ENCODE peak calls at places on chromosomes 16 and 17, in six cellular contexts. B is dorsolateral prefrontal cortex, I is AG10803, J is OCI-LY7, H is adrenal gland, K is hepatocyte. V is an unnamed sample.
A peak's percentile ranks its signal among the peaks of the same experiment; 100 is the strongest.

GRCh38 chr17:15231851-15232516 is 33.1 kb downstream of the PMP22 start:
- DNase-seq in B (peak; percentile 77), I (no peak), J (no peak), H (no peak), K (no peak), V (no peak)

GRCh38 chr16:19432429-19432828 is 14.7 kb downstream of the TMC5 start:
- DNase-seq in B (no peak), I (no peak), J (no peak), H (no peak), K (peak; percentile 72), V (no peak)

GRCh38 chr17:83180996-83181481 is 101.6 kb downstream of the METRNL start:
- DNase-seq in B (no peak), I (no peak), J (peak; percentile 35), H (no peak), K (peak; percentile 2), V (no peak)

GRCh38 chr17:3879181-3879580 is 13.7 kb downstream of the CAMKK1 start:
- DNase-seq in B (peak; percentile 62), I (peak; percentile 82), J (no peak), H (peak; percentile 52), K (peak; percentile 70), V (no peak)

GRCh38 chr16:79639576-79640311 is 39.2 kb upstream of the MAF start:
- DNase-seq in B (no peak), I (no peak), J (no peak), H (no peak), K (peak; percentile 68), V (no peak)

GRCh38 chr16:85316944-85317343 is 204.7 kb upstream of the CIBAR2 start:
- DNase-seq in B (no peak), I (no peak), J (no peak), H (no peak), K (no peak), V (no peak)

GRCh38 chr16:9033125-9033830 is 58.2 kb upstream of the HAPSTR1 start:
- DNase-seq in B (peak; percentile 43), I (peak; percentile 75), J (peak; percentile 41), H (peak; percentile 48), K (peak; percentile 70), V (no peak)

GRCh38 chr16:30997887-30998711 is 12.3 kb downstream of the STX1B start:
- DNase-seq in B (peak; percentile 47), I (peak; percentile 82), J (no peak), H (peak; percentile 72), K (peak; percentile 66), V (no peak)

GRCh38 chr17:41185001-41185400 is 290 bp upstream of the KRTAP4-1 start:
- DNase-seq in B (no peak), I (no peak), J (no peak), H (no peak), K (no peak), V (no peak)

GRCh38 chr17:78951967-78952551 is 26.9 kb upstream of the TIMP2 start:
- DNase-seq in B (no peak), I (peak; percentile 16), J (no peak), H (no peak), K (peak; percentile 74), V (no peak)

GRCh38 chr16:11257131-11257938 is 1.3 kb upstream of the SOCS1 start:
- DNase-seq in B (peak; percentile 67), I (peak; percentile 78), J (peak; percentile 74), H (peak; percentile 86), K (peak; percentile 89), V (no peak)

GRCh38 chr16:78727536-78727935 is 628.1 kb downstream of the WWOX start:
- DNase-seq in B (no peak), I (no peak), J (no peak), H (no peak), K (peak; percentile 32), V (no peak)

GRCh38 chr16:23464196-23464595 is 11.2 kb upstream of the COG7 start:
- DNase-seq in B (peak; percentile 20), I (no peak), J (no peak), H (no peak), K (no peak), V (no peak)

GRCh38 chr16:84986102-84986501 is 25.2 kb downstream of the ZDHHC7 start:
- DNase-seq in B (peak; percentile 53), I (no peak), J (no peak), H (no peak), K (no peak), V (no peak)

GRCh38 chr17:47739150-47739549 is 6.1 kb downstream of the TBX21 start:
- DNase-seq in B (no peak), I (no peak), J (no peak), H (no peak), K (no peak), V (no peak)

DNA sequence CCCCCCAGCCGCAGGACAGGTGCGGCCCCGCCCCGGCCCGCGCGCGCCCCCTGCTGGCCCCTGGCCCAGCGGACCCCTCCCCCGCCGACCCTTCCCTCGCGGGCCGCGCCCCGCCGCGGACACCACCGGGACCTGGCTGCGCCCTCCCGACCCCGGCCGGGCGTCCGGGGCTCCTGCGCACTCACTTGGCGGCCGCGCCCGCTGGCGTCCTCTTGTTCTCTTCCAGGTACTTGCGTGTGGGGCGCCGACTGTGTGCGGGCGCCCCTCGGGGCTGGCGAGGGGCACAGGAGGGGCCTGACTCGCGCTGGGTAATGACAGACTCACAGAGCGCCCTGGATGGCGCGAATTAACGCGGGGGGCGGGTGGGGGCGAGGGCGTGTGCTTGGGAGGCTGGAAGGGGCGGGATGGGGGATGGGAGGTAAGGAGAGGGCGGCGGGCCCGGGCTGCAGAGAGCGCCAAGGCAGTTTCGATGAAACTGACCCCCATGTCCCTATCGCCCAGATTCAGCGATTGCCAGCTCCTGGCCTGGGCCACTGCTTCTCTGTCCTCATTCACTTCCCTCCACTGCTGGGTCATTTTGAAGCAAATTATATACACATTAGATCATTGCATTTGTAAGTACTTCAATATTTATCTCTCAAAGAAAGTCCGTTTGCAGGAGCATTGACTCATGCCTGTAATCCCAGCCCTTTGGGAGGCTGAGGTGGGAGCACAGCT is 445 bp upstream of the DBNDD1 start:
- DNase-seq in B (no peak), I (peak; percentile 46), J (peak; percentile 57), H (no peak), K (peak; percentile 80), V (no peak)
- TF ChIP-seq CTCF in B (no peak), I (no peak), J (peak; percentile 62), H (no peak), K (peak; percentile 34), V (peak; percentile 5)

DNA sequence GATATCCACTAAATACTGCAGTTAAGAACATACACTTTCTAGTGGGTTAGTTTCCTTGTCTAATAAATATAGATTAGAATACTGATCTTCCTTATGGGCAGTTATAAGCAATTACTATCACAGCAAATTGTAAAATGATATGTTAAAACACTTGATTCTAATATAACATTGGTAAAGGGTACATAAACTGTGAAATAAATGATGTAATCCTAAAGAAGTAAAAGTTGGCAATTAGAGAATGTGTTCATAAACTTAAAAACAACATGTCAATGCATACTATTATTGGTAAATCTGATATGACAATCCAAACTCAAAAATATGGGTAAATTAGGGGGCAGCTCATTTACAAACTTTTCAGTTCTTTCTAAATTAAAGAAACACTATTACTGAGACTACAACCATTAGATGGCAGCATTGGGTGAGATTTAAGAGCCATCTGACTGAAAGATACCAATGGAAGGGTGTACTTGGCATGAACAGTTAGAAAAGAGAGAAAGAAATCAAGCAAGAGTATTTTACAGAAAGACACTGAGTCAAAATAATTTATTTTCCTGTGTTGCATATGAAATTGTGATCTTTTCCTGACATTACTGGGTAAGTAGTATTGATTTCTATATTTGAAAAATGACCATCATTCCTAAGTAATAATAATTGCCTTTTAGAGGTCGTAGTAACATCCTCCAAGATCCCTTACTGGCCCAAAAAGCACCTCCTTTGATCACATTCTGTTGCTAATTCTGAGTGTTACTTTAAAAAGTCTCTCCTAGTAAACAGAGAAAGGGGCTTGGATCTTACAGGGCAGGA is 119.6 kb downstream of the SPAG9 start:
- DNase-seq in B (no peak), I (peak; percentile 77), J (peak; percentile 80), H (peak; percentile 31), K (peak; percentile 75), V (no peak)
- TF ChIP-seq CTCF in B (peak; percentile 71), I (peak; percentile 69), J (peak; percentile 91), H (peak; percentile 44), K (peak; percentile 75), V (no peak)

GRCh38 chr17:64635647-64636305 is 26.3 kb downstream of the SMURF2 start:
- DNase-seq in B (no peak), I (peak; percentile 98), J (no peak), H (no peak), K (no peak), V (peak; percentile 63)

GRCh38 chr17:64638552-64639198 is 23.4 kb downstream of the SMURF2 start:
- DNase-seq in B (no peak), I (peak; percentile 86), J (no peak), H (no peak), K (no peak), V (peak; percentile 38)

DNA sequence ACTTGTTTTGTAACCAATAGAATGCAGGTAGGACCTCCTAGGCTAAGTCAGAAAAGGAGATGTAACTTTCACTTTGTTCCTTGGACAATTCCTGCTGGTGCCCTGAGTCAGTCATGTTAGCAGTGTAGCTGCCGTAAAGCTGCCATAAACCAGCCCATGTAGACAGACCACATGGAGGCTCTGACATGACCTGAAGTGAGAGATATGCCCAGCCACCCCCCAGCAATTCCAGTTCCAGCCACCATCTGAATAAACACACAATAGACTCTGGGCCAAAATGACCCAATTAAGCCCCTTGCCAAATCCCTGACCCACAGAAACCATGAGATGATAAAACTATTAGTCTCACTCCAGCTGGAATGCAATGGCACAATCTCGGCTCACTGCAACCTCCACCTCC is 20.6 kb downstream of the SMURF2 start:
- DNase-seq in B (no peak), I (peak; percentile 96), J (no peak), H (peak; percentile 51), K (peak; percentile 55), V (peak; percentile 70)
- TF ChIP-seq CTCF in B (no peak), I (no peak), J (no peak), H (no peak), K (no peak), V (no peak)

GRCh38 chr16:69326172-69326873 is 4.1 kb downstream of the PDF start:
- DNase-seq in B (no peak), I (no peak), J (no peak), H (no peak), K (peak; percentile 70), V (no peak)

GRCh38 chr16:69329369-69330285 is 761 bp downstream of the PDF start:
- DNase-seq in B (peak; percentile 27), I (no peak), J (peak; percentile 59), H (peak; percentile 50), K (peak; percentile 60), V (no peak)

GRCh38 chr16:69327585-69328310 is 2.6 kb downstream of the PDF start:
- DNase-seq in B (no peak), I (no peak), J (no peak), H (no peak), K (no peak), V (no peak)

GRCh38 chr16:69328854-69329316 is 1.5 kb downstream of the PDF start:
- DNase-seq in B (no peak), I (peak; percentile 50), J (peak; percentile 27), H (no peak), K (no peak), V (no peak)

DNA sequence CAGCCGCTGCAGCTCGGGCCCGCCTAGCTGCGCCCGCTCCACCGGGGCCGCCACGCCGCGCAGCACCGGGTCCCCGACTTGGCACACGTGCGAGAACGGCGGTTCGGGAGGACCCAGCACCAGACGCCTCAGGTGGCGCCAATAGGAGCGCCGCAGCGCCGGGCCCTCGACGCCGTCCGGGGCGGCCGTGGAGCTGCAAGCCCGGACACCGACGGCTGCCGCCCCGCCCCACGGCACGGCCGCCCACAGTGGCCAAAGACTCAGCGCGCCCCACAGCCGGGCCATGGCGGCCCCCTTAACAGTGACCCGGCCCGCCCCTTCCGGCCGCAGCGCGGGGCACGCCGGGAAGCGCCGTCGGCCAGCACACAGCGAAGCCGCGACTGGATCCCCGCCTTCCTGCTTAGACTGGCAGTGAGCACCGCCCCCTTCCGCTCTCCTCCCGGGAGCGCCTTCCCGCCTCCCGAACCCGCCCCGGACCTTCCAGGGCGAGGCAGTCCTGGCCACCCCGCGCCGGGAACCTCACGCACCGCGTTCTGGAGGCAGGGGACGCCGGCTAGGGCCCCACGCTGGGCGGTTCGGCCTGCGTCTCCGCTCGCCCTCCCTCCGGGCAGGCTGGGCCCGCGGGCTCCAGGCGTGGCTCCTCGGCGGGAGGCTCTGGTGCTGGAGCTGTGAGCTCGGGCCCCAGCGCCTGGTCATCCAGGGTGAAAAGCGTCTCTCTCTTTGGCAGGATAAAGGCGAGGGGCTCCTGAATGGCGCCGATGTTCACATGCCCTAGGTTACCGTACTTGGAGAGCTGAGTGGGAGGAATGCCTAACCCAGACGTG is at the start of gene PDF:
- DNase-seq in B (peak; percentile 95), I (peak; percentile 91), J (peak; percentile 90), H (peak; percentile 96), K (peak; percentile 98), V (peak; percentile 29)
- TF ChIP-seq CTCF in B (peak; percentile 50), I (no peak), J (no peak), H (no peak), K (no peak), V (no peak)

V was measured in AG04449.